ENCODE peak calls at places on chromosomes 7 and 10, in ten cellular contexts. One of them, this sample, is unnamed.

GRCh38 chr7:13800694-13801448 is 188.6 kb downstream of the ETV1 start:
- DNase-seq in T47D: no peak
- DNase-seq in heart right ventricle: no peak
- DNase-seq in right cardiac atrium: no peak
- DNase-seq in NCI-H2081: peak
- DNase-seq in frontal cortex: no peak
- DNase-seq in NCI-H1092 treated with DMSO at 0.1 percent for 48 hours: peak
- DNase-seq in ureter: no peak
- DNase-seq in mucosa of descending colon: no peak
- DNase-seq in CD4-positive, CD25-positive, alpha-beta regulatory T cell: no peak
- DNase-seq in this sample: peak

GRCh38 chr10:3757638-3758490 is 27.1 kb downstream of the KLF6 start:
- DNase-seq in ureter: no peak
- DNase-seq in mucosa of descending colon: no peak
- DNase-seq in T47D: no peak
- DNase-seq in right cardiac atrium: no peak
- DNase-seq in frontal cortex: no peak
- DNase-seq in heart right ventricle: no peak
- DNase-seq in NCI-H2081: no peak
- DNase-seq in NCI-H1092 treated with DMSO at 0.1 percent for 48 hours: no peak
- DNase-seq in CD4-positive, CD25-positive, alpha-beta regulatory T cell: peak
- DNase-seq in this sample: no peak

GRCh38 chr10:110326351-110327032 is 21.8 kb upstream of the SMNDC1 start:
- DNase-seq in ureter: no peak
- DNase-seq in heart right ventricle: no peak
- DNase-seq in NCI-H1092 treated with DMSO at 0.1 percent for 48 hours: no peak
- DNase-seq in right cardiac atrium: no peak
- DNase-seq in CD4-positive, CD25-positive, alpha-beta regulatory T cell: no peak
- DNase-seq in NCI-H2081: no peak
- DNase-seq in T47D: no peak
- DNase-seq in mucosa of descending colon: no peak
- DNase-seq in frontal cortex: no peak
- DNase-seq in this sample: no peak

GRCh38 chr7:7706101-7706511 is 12.3 kb downstream of the RPA3 start:
- DNase-seq in ureter: no peak
- DNase-seq in CD4-positive, CD25-positive, alpha-beta regulatory T cell: no peak
- DNase-seq in frontal cortex: no peak
- DNase-seq in right cardiac atrium: no peak
- DNase-seq in T47D: no peak
- DNase-seq in heart right ventricle: no peak
- DNase-seq in mucosa of descending colon: no peak
- DNase-seq in NCI-H1092 treated with DMSO at 0.1 percent for 48 hours: no peak
- DNase-seq in NCI-H2081: no peak
- DNase-seq in this sample: no peak

GRCh38 chr10:10794056-10794455 is 223.6 kb upstream of the CELF2 start:
- DNase-seq in NCI-H2081: no peak
- DNase-seq in NCI-H1092 treated with DMSO at 0.1 percent for 48 hours: no peak
- DNase-seq in heart right ventricle: no peak
- DNase-seq in ureter: no peak
- DNase-seq in frontal cortex: no peak
- DNase-seq in mucosa of descending colon: no peak
- DNase-seq in CD4-positive, CD25-positive, alpha-beta regulatory T cell: no peak
- DNase-seq in right cardiac atrium: no peak
- DNase-seq in T47D: no peak
- DNase-seq in this sample: no peak

GRCh38 chr10:986137-986825 is 2.0 kb upstream of the GTPBP4 start:
- DNase-seq in mucosa of descending colon: no peak
- DNase-seq in ureter: no peak
- DNase-seq in NCI-H1092 treated with DMSO at 0.1 percent for 48 hours: peak
- DNase-seq in heart right ventricle: no peak
- DNase-seq in right cardiac atrium: no peak
- DNase-seq in T47D: no peak
- DNase-seq in frontal cortex: no peak
- DNase-seq in NCI-H2081: no peak
- DNase-seq in CD4-positive, CD25-positive, alpha-beta regulatory T cell: no peak
- DNase-seq in this sample: peak

GRCh38 chr7:18356195-18356645 is 139.3 kb upstream of the HDAC9 start:
- DNase-seq in CD4-positive, CD25-positive, alpha-beta regulatory T cell: no peak
- DNase-seq in T47D: peak
- DNase-seq in mucosa of descending colon: no peak
- DNase-seq in ureter: no peak
- DNase-seq in NCI-H2081: peak
- DNase-seq in right cardiac atrium: no peak
- DNase-seq in heart right ventricle: no peak
- DNase-seq in NCI-H1092 treated with DMSO at 0.1 percent for 48 hours: peak
- DNase-seq in frontal cortex: peak
- DNase-seq in this sample: peak

GRCh38 chr7:421056-421991 is 98.3 kb downstream of the PDGFA start:
- DNase-seq in mucosa of descending colon: no peak
- DNase-seq in NCI-H2081: peak
- DNase-seq in T47D: peak
- DNase-seq in heart right ventricle: no peak
- DNase-seq in ureter: no peak
- DNase-seq in frontal cortex: no peak
- DNase-seq in CD4-positive, CD25-positive, alpha-beta regulatory T cell: no peak
- DNase-seq in NCI-H1092 treated with DMSO at 0.1 percent for 48 hours: no peak
- DNase-seq in right cardiac atrium: no peak
- DNase-seq in this sample: no peak

GRCh38 chr10:95408931-95409873 is 118.4 kb upstream of the PDLIM1 start:
- DNase-seq in mucosa of descending colon: no peak
- DNase-seq in heart right ventricle: peak
- DNase-seq in ureter: no peak
- DNase-seq in right cardiac atrium: no peak
- DNase-seq in NCI-H2081: no peak
- DNase-seq in NCI-H1092 treated with DMSO at 0.1 percent for 48 hours: no peak
- DNase-seq in frontal cortex: no peak
- DNase-seq in CD4-positive, CD25-positive, alpha-beta regulatory T cell: no peak
- DNase-seq in T47D: no peak
- DNase-seq in this sample: no peak